ENCODE peak calls at places on chromosomes 3 and 15, in five cellular contexts. B is activated gamma-delta T cell; Q is activated CD4-positive, alpha-beta T cell treated with anti-CD3 and anti-CD28 coated beads, Interleukin-2, amount 10 ng/mL, durations not matched to agents 7 days and 5 days; C is AG20443; V is activated CD8-positive, alpha-beta memory T cell treated with anti-CD3 and anti-CD28 coated beads for 1 hour. O is an unnamed sample.

GRCh38 chr3:151219056-151219455 is 16.0 kb upstream of the GPR171 start:
- DNase-seq in V (no peak), Q (no peak), C (peak; percentile 61), B (no peak), O (no peak)

GRCh38 chr15:69035205-69035917 is 20.9 kb downstream of the NOX5 start:
- DNase-seq in V (no peak), C (no peak), Q (no peak), B (no peak), O (peak; percentile 25)

GRCh38 chr3:32861681-32862080 is 43.9 kb downstream of the TRIM71 start:
- DNase-seq in B (no peak), Q (no peak), V (no peak), C (no peak), O (no peak)

GRCh38 chr3:12479919-12480425 is 4.3 kb upstream of the TSEN2 start:
- DNase-seq in Q (peak; percentile 42), C (peak; percentile 72), V (no peak), B (no peak), O (peak; percentile 74)

GRCh38 chr3:185280572-185281365 is 26.9 kb upstream of the EHHADH start:
- DNase-seq in V (no peak), Q (peak; percentile 16), C (peak; percentile 63), B (no peak), O (peak; percentile 70)

GRCh38 chr3:153173758-153174516 is 11.9 kb downstream of the RAP2B start:
- DNase-seq in V (no peak), C (peak; percentile 49), B (no peak), Q (no peak), O (no peak)

GRCh38 chr3:134249935-134250716 is 533 bp downstream of the RYK start:
- DNase-seq in Q (peak; percentile 34), B (peak; percentile 40), C (peak; percentile 81), V (peak; percentile 1), O (peak; percentile 58)

GRCh38 chr3:190534986-190535385 is 21.1 kb downstream of the IL1RAP start:
- DNase-seq in V (no peak), C (no peak), B (no peak), Q (no peak), O (no peak)

GRCh38 chr3:16079519-16079918 is 95.0 kb upstream of the GALNT15 start:
- DNase-seq in B (no peak), Q (no peak), V (no peak), C (no peak), O (peak; percentile 20)

GRCh38 chr3:52246728-52247454 is 1.3 kb downstream of the PPM1M start:
- DNase-seq in Q (no peak), V (no peak), C (no peak), B (no peak), O (no peak)

GRCh38 chr3:29140706-29141105 is 140.2 kb upstream of the RBMS3 start:
- DNase-seq in Q (no peak), C (peak; percentile 27), B (no peak), V (no peak), O (no peak)

GRCh38 chr15:40240619-40241304 is 1.9 kb downstream of the PAK6 start:
- DNase-seq in Q (no peak), B (no peak), C (no peak), V (no peak), O (no peak)

GRCh38 chr15:79970921-79971434 is at the start of gene BCL2A1:
- DNase-seq in C (peak; percentile 72), B (no peak), V (peak; percentile 26), Q (peak; percentile 71), O (peak; percentile 30)

GRCh38 chr15:52251144-52251860 is 44.3 kb downstream of the MYO5C start:
- DNase-seq in B (no peak), V (no peak), C (no peak), Q (no peak), O (no peak)

GRCh38 chr15:44588541-44588940 is 51.6 kb downstream of the EIF3J start:
- DNase-seq in Q (no peak), C (no peak), B (no peak), V (no peak), O (no peak)

GRCh38 chr3:96678325-96678724 is 136.1 kb upstream of the EPHA6 start:
- DNase-seq in Q (no peak), B (no peak), C (no peak), V (no peak), O (no peak)

GRCh38 chr15:89356634-89357298 is 22.1 kb upstream of the POLG start:
- DNase-seq in B (no peak), V (no peak), Q (no peak), C (peak; percentile 52), O (peak; percentile 26)

GRCh38 chr3:188061133-188061532 is 92.8 kb upstream of the LPP start:
- DNase-seq in C (no peak), B (no peak), V (no peak), Q (peak; percentile 54), O (peak; percentile 57)

GRCh38 chr3:16910207-16910606 is 25.5 kb downstream of the PLCL2 start:
- DNase-seq in V (no peak), B (no peak), Q (no peak), C (no peak), O (no peak)

GRCh38 chr3:14780927-14781507 is 37.7 kb upstream of the FGD5 start:
- DNase-seq in V (no peak), B (no peak), C (peak; percentile 73), Q (peak; percentile 35), O (peak; percentile 77)

GRCh38 chr3:39136533-39137434 is 16.6 kb downstream of the CSRNP1 start:
- DNase-seq in C (no peak), Q (no peak), V (no peak), B (no peak), O (no peak)

GRCh38 chr3:41508063-41508696 is 308.9 kb downstream of the CTNNB1 start:
- DNase-seq in V (no peak), B (no peak), Q (no peak), C (no peak), O (no peak)

GRCh38 chr3:141360888-141361598 is 7.3 kb upstream of the ZBTB38 start:
- DNase-seq in Q (peak; percentile 44), B (no peak), V (no peak), C (peak; percentile 75), O (peak; percentile 89)

GRCh38 chr3:70889162-70890045 is 577.0 kb upstream of the MDFIC2 start:
- DNase-seq in V (no peak), Q (no peak), B (no peak), C (peak; percentile 35), O (no peak)

GRCh38 chr3:30299674-30300423 is 306.6 kb upstream of the TGFBR2 start:
- DNase-seq in Q (no peak), B (no peak), C (no peak), V (no peak), O (no peak)

GRCh38 chr3:41847679-41848078 is 114.2 kb downstream of the ULK4 start:
- DNase-seq in B (no peak), Q (no peak), C (no peak), V (no peak), O (no peak)

GRCh38 chr3:118055381-118055780 is 979.3 kb downstream of the IGSF11 start:
- DNase-seq in V (no peak), Q (no peak), C (no peak), B (no peak), O (no peak)

GRCh38 chr15:76333720-76334437 is 2.7 kb upstream of the ISL2 start:
- DNase-seq in B (no peak), Q (no peak), C (no peak), V (no peak), O (no peak)

GRCh38 chr3:133246773-133247172 is 153.1 kb upstream of the BFSP2 start:
- DNase-seq in Q (no peak), C (no peak), B (no peak), V (no peak), O (no peak)

GRCh38 chr3:190616627-190617026 is 102.7 kb downstream of the IL1RAP start:
- DNase-seq in Q (no peak), B (no peak), C (no peak), V (no peak), O (no peak)

GRCh38 chr3:71057526-71057894 is 526.0 kb downstream of the FOXP1 start:
- DNase-seq in B (no peak), V (no peak), Q (no peak), C (no peak), O (peak; percentile 60)

GRCh38 chr3:129021140-129021551 is 20.0 kb downstream of the EFCC1 start:
- DNase-seq in C (peak; percentile 41), B (no peak), V (no peak), Q (no peak), O (peak; percentile 52)

GRCh38 chr15:45231864-45232562 is 20.0 kb upstream of the SLC28A2 start:
- DNase-seq in B (no peak), C (no peak), Q (no peak), V (no peak), O (no peak)

GRCh38 chr3:193344471-193344870 is 34.1 kb downstream of the ATP13A5 start:
- DNase-seq in B (no peak), Q (no peak), V (no peak), C (no peak), O (no peak)

GRCh38 chr3:96813134-96813819 is 1.1 kb upstream of the EPHA6 start:
- DNase-seq in C (peak; percentile 88), Q (peak; percentile 71), B (peak; percentile 3), V (no peak), O (peak; percentile 67)

GRCh38 chr3:184250167-184250828 is 826 bp downstream of the EEF1AKMT4 start:
- DNase-seq in C (peak; percentile 86), Q (peak; percentile 92), B (no peak), V (peak; percentile 72), O (peak; percentile 90)

GRCh38 chr3:40191850-40192448 is 117.6 kb upstream of the EIF1B start:
- DNase-seq in C (peak; percentile 83), Q (peak; percentile 59), B (no peak), V (peak; percentile 6), O (peak; percentile 66)

GRCh38 chr3:135762188-135762853 is 203.2 kb upstream of the PPP2R3A start:
- DNase-seq in V (no peak), B (no peak), Q (no peak), C (no peak), O (no peak)